ENCODE peak calls at places on chromosomes 16 and 17, in five cellular contexts. Q is upper lobe of left lung, J is esophagus muscularis mucosa, S is transverse colon, D is sigmoid colon. H is an unnamed sample.

GRCh38 chr17:32020943-32021617 is 13.9 kb downstream of the LRRC37B start:
- DNase-seq in Q (no peak), J (no peak), S (no peak), D (no peak), H (no peak)

GRCh38 chr17:42474270-42474669 is 15.6 kb downstream of the ATP6V0A1 start:
- DNase-seq in Q (peak), J (no peak), S (no peak), D (no peak), H (no peak)

GRCh38 chr17:81044764-81045589 is 10.0 kb downstream of the BAIAP2 start:
- DNase-seq in Q (peak), J (peak), S (peak), D (peak), H (peak)

GRCh38 chr16:14496786-14497185 is 133.3 kb downstream of the PARN start:
- DNase-seq in Q (no peak), J (no peak), S (no peak), D (no peak), H (no peak)

GRCh38 chr17:81903896-81904599 is 2.0 kb downstream of the NPB start:
- DNase-seq in Q (no peak), J (no peak), S (no peak), D (no peak), H (no peak)

GRCh38 chr16:27993587-27993986 is 69.9 kb downstream of the GSG1L start:
- DNase-seq in Q (no peak), J (no peak), S (no peak), D (no peak), H (no peak)

GRCh38 chr17:74180336-74180735 is 23.1 kb upstream of the RPL38 start:
- DNase-seq in Q (no peak), J (no peak), S (no peak), D (no peak), H (no peak)

GRCh38 chr17:78940708-78941107 is 15.5 kb upstream of the TIMP2 start:
- DNase-seq in Q (no peak), J (no peak), S (no peak), D (no peak), H (no peak)

GRCh38 chr17:61496957-61497653 is 44.9 kb downstream of the TBX4 start:
- DNase-seq in Q (no peak), J (no peak), S (no peak), D (no peak), H (no peak)

GRCh38 chr17:17496189-17497064 is at the start of gene RASD1:
- DNase-seq in Q (peak), J (peak), S (peak), D (peak), H (peak)

GRCh38 chr17:16419074-16419928 is 3.9 kb downstream of the TRPV2 start:
- DNase-seq in Q (no peak), J (no peak), S (no peak), D (peak), H (no peak)

GRCh38 chr17:33196883-33197282 is 96.2 kb downstream of the ASIC2 start:
- DNase-seq in Q (no peak), J (no peak), S (no peak), D (no peak), H (no peak)

GRCh38 chr17:80474933-80475915 is 1.2 kb downstream of the NPTX1 start:
- DNase-seq in Q (no peak), J (no peak), S (no peak), D (no peak), H (no peak)

GRCh38 chr17:77331161-77331864 is 190.5 kb downstream of the SEC14L1 start:
- DNase-seq in Q (peak), J (peak), S (peak), D (peak), H (peak)

GRCh38 chr16:84496991-84497390 is 7.5 kb downstream of the MEAK7 start:
- DNase-seq in Q (peak), J (no peak), S (no peak), D (no peak), H (peak)

GRCh38 chr17:79955167-79955549 is 80.5 kb downstream of the TBC1D16 start:
- DNase-seq in Q (no peak), J (no peak), S (no peak), D (no peak), H (peak)

GRCh38 chr16:81544261-81544660 is 99.7 kb downstream of the CMIP start:
- DNase-seq in Q (no peak), J (no peak), S (no peak), D (no peak), H (no peak)

GRCh38 chr16:48277158-48277557 is 29.8 kb upstream of the ABCC11 start:
- DNase-seq in Q (no peak), J (no peak), S (peak), D (no peak), H (no peak)

GRCh38 chr16:4116328-4117249 is at the start of gene ADCY9:
- DNase-seq in Q (peak), J (no peak), S (peak), D (peak), H (no peak)

GRCh38 chr16:4370570-4371480 is 823 bp upstream of the VASN start:
- DNase-seq in Q (peak), J (no peak), S (peak), D (peak), H (peak)

GRCh38 chr17:78421534-78422266 is 43.3 kb downstream of the PGS1 start:
- DNase-seq in Q (peak), J (no peak), S (peak), D (peak), H (no peak)

GRCh38 chr16:51773491-51773890 is 622.4 kb upstream of the SALL1 start:
- DNase-seq in Q (no peak), J (peak), S (no peak), D (no peak), H (no peak)

GRCh38 chr17:80656590-80656989 is 112.0 kb downstream of the RPTOR start:
- DNase-seq in Q (no peak), J (no peak), S (no peak), D (no peak), H (no peak)

GRCh38 chr16:84995666-84996065 is 15.7 kb downstream of the ZDHHC7 start:
- DNase-seq in Q (peak), J (no peak), S (no peak), D (no peak), H (no peak)

GRCh38 chr16:75074920-75075687 is 41.5 kb downstream of the LDHD start:
- DNase-seq in Q (peak), J (no peak), S (peak), D (no peak), H (no peak)

GRCh38 chr17:29622337-29623282 is at the start of gene CORO6:
- DNase-seq in Q (peak), J (no peak), S (peak), D (peak), H (no peak)

GRCh38 chr17:8038954-8039610 is at the start of gene ALOX15B:
- DNase-seq in Q (peak), J (no peak), S (peak), D (no peak), H (no peak)
- H3K4me3 ChIP-seq in Q (peak), J (peak), S (peak), D (peak), H (peak)

GRCh38 chr17:8156174-8156992 is 4.2 kb upstream of the PER1 start:
- DNase-seq in Q (peak), J (peak), S (peak), D (peak), H (peak)
- TF ChIP-seq POLR2A in Q (peak), J (peak), S (peak), D (peak), H (peak)

DNA sequence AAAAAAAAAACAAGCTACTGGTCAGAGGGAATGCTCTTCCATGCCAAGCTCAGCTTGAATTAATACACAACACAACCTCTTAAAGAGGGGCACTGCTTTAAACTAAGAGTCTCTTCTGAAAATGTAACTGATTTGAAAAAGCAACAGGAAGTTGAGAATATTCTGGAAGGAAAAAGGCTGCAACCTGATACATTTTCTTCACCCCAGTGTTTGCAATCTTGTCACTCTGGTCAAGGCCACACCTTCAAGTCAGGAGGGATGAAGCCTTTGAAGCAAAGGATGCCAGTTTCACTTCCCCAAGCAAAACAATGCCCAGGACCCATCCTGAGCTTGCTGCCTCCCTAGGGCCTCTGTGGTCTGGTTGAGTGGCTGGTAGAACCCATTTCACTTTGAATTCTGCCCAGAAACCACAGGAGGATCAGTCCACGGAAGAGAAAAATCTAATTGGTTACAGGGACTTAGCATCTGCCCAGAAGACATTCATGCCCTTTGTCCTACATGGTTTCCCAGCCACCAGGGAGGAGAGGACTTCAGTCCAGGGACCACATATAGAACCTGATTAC is 389.7 kb downstream of the SOX9 start:
- DNase-seq in Q (no peak), J (no peak), S (no peak), D (no peak), H (no peak)
- TF ChIP-seq POLR2AphosphoS5 in Q (no peak), J (no peak), S (no peak), D (no peak), H (no peak)

GRCh38 chr16:66131895-66132294 is 234.6 kb upstream of the CDH5 start:
- DNase-seq in Q (no peak), J (no peak), S (no peak), D (no peak), H (no peak)

GRCh38 chr16:66131156-66131807 is 235.2 kb upstream of the CDH5 start:
- DNase-seq in Q (no peak), J (no peak), S (no peak), D (no peak), H (no peak)

GRCh38 chr16:66128363-66128725 is 238.1 kb upstream of the CDH5 start:
- DNase-seq in Q (no peak), J (no peak), S (no peak), D (no peak), H (no peak)

GRCh38 chr16:66129196-66129595 is 237.3 kb upstream of the CDH5 start:
- DNase-seq in Q (no peak), J (no peak), S (no peak), D (no peak), H (no peak)

GRCh38 chr16:66130296-66130910 is 236.1 kb upstream of the CDH5 start:
- DNase-seq in Q (no peak), J (no peak), S (no peak), D (no peak), H (no peak)
- H3K4me3 ChIP-seq in Q (no peak), J (no peak), S (no peak), D (no peak), H (no peak)

DNA sequence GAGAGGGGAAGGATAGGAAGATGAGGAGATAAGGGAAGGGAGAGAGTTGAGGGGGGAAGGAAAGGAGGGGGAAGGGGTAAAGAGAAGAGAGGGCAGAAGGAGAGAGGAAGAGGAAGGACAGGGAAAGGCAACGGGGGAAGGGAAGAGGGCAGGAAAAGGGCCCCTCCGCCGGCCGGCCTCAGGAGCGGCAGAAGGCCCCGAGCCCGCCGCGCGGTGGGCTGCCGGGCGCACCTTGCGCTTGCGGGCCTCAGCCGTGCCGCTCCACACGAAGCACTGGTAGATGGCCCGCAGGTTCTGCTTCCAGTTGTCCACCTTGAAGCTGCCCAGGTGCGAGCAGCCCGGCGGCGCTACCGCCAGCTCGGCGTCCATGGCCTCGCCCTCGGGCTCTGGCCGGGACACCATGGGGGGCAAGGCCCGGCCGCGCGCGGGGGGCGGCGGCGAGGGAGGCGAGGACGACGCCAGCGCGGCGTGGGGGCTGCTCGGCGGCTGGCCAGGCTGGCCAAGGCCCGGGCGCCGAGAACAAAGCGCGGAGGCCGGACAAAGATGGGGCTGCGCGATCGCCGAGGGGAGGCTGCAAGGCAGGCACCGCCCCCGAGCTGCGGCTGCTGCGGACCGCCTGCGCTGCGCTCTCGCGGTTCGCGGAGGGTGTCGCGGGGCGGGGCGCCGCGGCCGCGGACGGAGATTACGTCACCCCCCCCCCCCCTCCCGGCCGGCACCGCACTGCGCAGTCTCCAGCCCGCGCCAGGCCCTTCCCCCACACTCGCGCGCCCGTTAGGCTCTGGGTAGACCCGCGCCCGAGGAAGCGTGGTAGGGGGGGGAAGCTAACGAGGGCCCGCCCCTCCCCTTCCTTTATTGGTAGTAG is at the start of gene USP22:
- DNase-seq in Q (peak), J (no peak), S (no peak), D (no peak), H (no peak)
- TF ChIP-seq POLR2A in Q (no peak), J (peak), S (no peak), D (peak), H (peak)

DNA sequence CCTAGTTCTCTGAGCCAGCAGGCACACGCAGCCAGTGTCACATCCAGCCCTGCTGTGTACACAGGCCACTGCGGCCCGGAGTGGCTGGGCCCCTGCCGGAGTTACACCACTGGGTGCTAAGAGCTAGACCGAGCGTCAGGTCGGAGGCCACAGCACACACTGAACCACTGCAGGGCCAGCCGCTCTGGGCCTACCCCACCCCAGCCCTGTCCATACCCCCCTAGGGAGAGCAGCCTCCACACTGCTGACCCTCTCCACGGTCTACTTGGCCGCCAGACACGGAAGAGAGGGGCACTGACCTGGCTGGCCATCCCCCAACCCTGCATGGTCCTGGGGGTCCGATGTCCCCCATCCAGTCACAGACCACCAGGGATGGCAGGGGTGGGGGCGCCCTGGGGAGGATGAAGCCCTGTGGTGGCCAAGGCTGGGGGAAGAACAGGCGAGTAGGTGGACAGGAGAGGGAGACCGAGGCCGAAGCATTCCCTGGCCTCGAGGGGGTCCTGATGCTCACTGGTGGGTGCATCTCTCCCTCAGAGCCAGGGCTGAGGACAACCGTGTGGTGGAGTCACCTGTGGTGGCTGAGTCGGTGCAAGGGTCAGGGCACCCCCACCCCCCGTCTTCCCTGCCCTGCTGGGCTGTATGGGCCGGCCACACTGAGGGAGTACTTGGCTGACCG is 34.9 kb upstream of the ZC3H18 start:
- DNase-seq in Q (no peak), J (no peak), S (no peak), D (no peak), H (no peak)
- TF ChIP-seq POLR2AphosphoS5 in Q (no peak), J (no peak), S (no peak), D (no peak), H (no peak)

GRCh38 chr16:88539652-88540345 is 30.4 kb upstream of the ZC3H18 start:
- DNase-seq in Q (no peak), J (no peak), S (no peak), D (no peak), H (no peak)

GRCh38 chr16:88539261-88539651 is 30.9 kb upstream of the ZC3H18 start:
- DNase-seq in Q (no peak), J (no peak), S (no peak), D (no peak), H (no peak)

GRCh38 chr16:88541109-88541508 is 29.1 kb upstream of the ZC3H18 start:
- DNase-seq in Q (no peak), J (no peak), S (no peak), D (no peak), H (no peak)

GRCh38 chr16:88541831-88542230 is 28.4 kb upstream of the ZC3H18 start:
- DNase-seq in Q (no peak), J (no peak), S (no peak), D (no peak), H (no peak)

GRCh38 chr16:88540346-88540977 is 29.7 kb upstream of the ZC3H18 start:
- DNase-seq in Q (no peak), J (no peak), S (peak), D (no peak), H (no peak)
- H3K4me3 ChIP-seq in Q (no peak), J (no peak), S (no peak), D (no peak), H (no peak)

GRCh38 chr16:57862698-57863433 is 60.6 kb upstream of the KIFC3 start:
- DNase-seq in Q (no peak), J (no peak), S (peak), D (no peak), H (peak)
- TF ChIP-seq POLR2A in Q (no peak), J (no peak), S (no peak), D (no peak), H (no peak)

H was measured in suprapubic skin.